ENCODE peak calls at places on chromosomes 1 and 21, in eight cellular contexts. C is IMR-90, P is fibroblast of lung, N is H1, O is caudate nucleus, L is heart left ventricle, B is endothelial cell of umbilical vein, T is suprapubic skin. G is an unnamed sample.

GRCh38 chr21:29581393-29581792 is 282.7 kb downstream of the BACH1 start:
- DNase-seq in B (no peak), P (no peak), N (no peak), T (no peak), O (no peak), L (no peak), C (no peak), G (no peak)

GRCh38 chr1:59638172-59638800 is 176.5 kb upstream of the HOOK1 start:
- DNase-seq in P (peak; percentile 72), O (no peak), T (no peak), N (no peak), L (no peak), C (peak; percentile 80), B (peak; percentile 33), G (no peak)

GRCh38 chr1:171999756-172000155 is 158.5 kb downstream of the DNM3 start:
- DNase-seq in L (no peak), C (peak; percentile 10), O (no peak), P (no peak), N (no peak), T (no peak), B (no peak), G (no peak)

GRCh38 chr21:37792046-37792445 is 124.2 kb downstream of the KCNJ6 start:
- DNase-seq in T (no peak), C (peak; percentile 52), P (peak; percentile 42), N (no peak), B (no peak), O (no peak), L (no peak), G (no peak)

GRCh38 chr1:6016191-6016865 is 24.1 kb upstream of the NPHP4 start:
- DNase-seq in L (no peak), O (no peak), T (no peak), C (peak; percentile 71), N (no peak), B (no peak), P (no peak), G (no peak)

GRCh38 chr1:32765561-32766327 is 51.4 kb downstream of the YARS1 start:
- DNase-seq in O (no peak), L (no peak), T (no peak), N (peak; percentile 86), P (no peak), B (no peak), C (no peak), G (no peak)

GRCh38 chr21:45381036-45381787 is 23.8 kb upstream of the COL18A1 start:
- DNase-seq in P (no peak), N (no peak), T (no peak), C (no peak), O (no peak), L (peak; percentile 12), B (no peak), G (no peak)

GRCh38 chr1:56200446-56200845 is 378.9 kb downstream of the PLPP3 start:
- DNase-seq in C (peak; percentile 46), T (no peak), P (no peak), L (no peak), N (no peak), B (no peak), O (no peak), G (no peak)

GRCh38 chr1:40860706-40861226 is 1.4 kb downstream of the CITED4 start:
- DNase-seq in C (no peak), O (no peak), P (no peak), N (no peak), B (no peak), T (no peak), L (no peak), G (no peak)

GRCh38 chr1:40861227-40862003 is 748 bp downstream of the CITED4 start:
- DNase-seq in P (peak; percentile 48), O (no peak), N (peak; percentile 74), C (peak; percentile 48), T (no peak), B (no peak), L (peak; percentile 48), G (no peak)

GRCh38 chr1:40866408-40866788 is 4.2 kb upstream of the CITED4 start:
- DNase-seq in N (no peak), B (no peak), C (peak; percentile 64), P (peak; percentile 48), O (no peak), T (no peak), L (no peak), G (no peak)

GRCh38 chr1:40859017-40859416 is 3.1 kb downstream of the CITED4 start:
- DNase-seq in N (no peak), B (no peak), T (no peak), O (no peak), C (no peak), P (no peak), L (no peak), G (no peak)

GRCh38 chr1:40862008-40862863 is at the start of gene CITED4:
- DNase-seq in P (peak; percentile 88), C (peak; percentile 83), T (peak; percentile 97), N (peak; percentile 97), L (peak; percentile 95), B (peak; percentile 94), O (peak; percentile 89), G (peak; percentile 86)
- H3K27ac ChIP-seq in P (no peak within 1 kb of the TSS), C (no peak within 1 kb of the TSS), T (peak within 1 kb of the TSS; percentile 92), N (peak within 1 kb of the TSS; percentile 19), L (peak within 1 kb of the TSS; percentile 97), B (peak within 1 kb of the TSS; percentile 4), O (no peak within 1 kb of the TSS), G (no peak within 1 kb of the TSS)

DNA sequence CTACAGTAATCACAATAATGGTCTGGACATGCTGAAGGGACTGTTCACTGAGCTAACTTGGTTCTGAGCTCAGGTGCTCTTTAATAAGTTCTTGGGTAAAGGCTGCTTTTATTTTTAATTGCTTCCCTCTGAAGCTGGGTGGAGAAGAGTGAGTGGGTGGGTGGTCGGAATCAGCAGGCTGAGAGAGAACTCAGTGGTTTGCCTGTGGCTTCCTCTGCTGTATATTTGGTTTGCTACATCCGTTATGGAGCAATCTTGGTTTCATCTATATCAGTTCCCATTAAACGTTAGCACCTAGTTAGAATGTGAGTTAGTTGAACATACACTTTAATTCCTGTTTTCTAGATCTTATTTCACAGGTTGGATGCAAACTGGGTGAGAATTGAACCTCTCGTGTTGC is 23.3 kb downstream of the CNIH4 start:
- DNase-seq in L (no peak), B (no peak), O (no peak), P (no peak), N (no peak), C (no peak), T (no peak), G (no peak)
- H3K27ac ChIP-seq in L (no peak overlapping the region), B (no peak overlapping the region), O (no peak overlapping the region), P (no peak overlapping the region), N (no peak overlapping the region), C (no peak overlapping the region), T (no peak overlapping the region), G (no peak overlapping the region)

GRCh38 chr1:44714532-44714931 is 16.4 kb downstream of the RNU5D-1 start:
- DNase-seq in P (no peak), O (no peak), T (no peak), N (no peak), L (no peak), C (no peak), B (no peak), G (no peak)

GRCh38 chr1:44714944-44715571 is 15.9 kb downstream of the RNU5D-1 start:
- DNase-seq in P (peak; percentile 80), T (no peak), O (peak; percentile 35), L (peak; percentile 59), B (peak; percentile 73), C (peak; percentile 73), N (peak; percentile 82), G (peak; percentile 67)

GRCh38 chr1:44717653-44718052 is 13.3 kb downstream of the RNU5D-1 start:
- DNase-seq in L (no peak), O (no peak), B (no peak), T (no peak), N (no peak), P (peak; percentile 15), C (peak; percentile 12), G (no peak)

GRCh38 chr1:44717196-44717595 is 13.8 kb downstream of the RNU5D-1 start:
- DNase-seq in O (no peak), C (no peak), T (no peak), N (no peak), L (no peak), P (no peak), B (no peak), G (no peak)

GRCh38 chr1:44713321-44713781 is 17.6 kb downstream of the RNU5D-1 start:
- DNase-seq in L (no peak), P (no peak), N (no peak), C (no peak), O (no peak), B (no peak), T (no peak), G (no peak)
- H3K27ac ChIP-seq in L (no peak overlapping the region), P (no peak overlapping the region), N (no peak overlapping the region), C (no peak overlapping the region), O (no peak overlapping the region), B (no peak overlapping the region), T (no peak overlapping the region), G (no peak overlapping the region)

DNA sequence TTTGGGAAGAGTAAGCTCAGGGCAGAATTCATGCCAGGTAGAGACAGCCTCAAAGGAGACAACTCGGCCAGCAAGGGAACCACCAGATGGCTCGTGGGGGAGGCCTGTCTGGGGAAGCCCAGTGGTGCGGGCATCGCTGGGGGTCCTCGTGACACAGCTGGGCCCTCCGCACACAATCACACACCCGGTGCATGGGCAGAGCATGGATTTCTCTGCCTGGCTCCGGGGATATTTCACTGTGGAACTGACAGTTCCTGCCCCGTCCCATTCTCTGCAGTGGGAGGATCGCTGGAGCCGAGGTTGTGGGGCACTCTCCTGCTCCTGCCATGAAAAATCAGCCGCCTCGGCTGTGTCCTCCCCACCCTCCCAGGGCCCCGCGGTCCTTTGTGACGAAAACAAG is 108.0 kb downstream of the CRYAA start:
- DNase-seq in T (no peak), B (no peak), P (no peak), L (no peak), N (no peak), C (no peak), O (no peak), G (no peak)
- H3K27ac ChIP-seq in T (no peak overlapping the region), B (no peak overlapping the region), P (no peak overlapping the region), L (no peak overlapping the region), N (no peak overlapping the region), C (no peak overlapping the region), O (no peak overlapping the region), G (no peak overlapping the region)

DNA sequence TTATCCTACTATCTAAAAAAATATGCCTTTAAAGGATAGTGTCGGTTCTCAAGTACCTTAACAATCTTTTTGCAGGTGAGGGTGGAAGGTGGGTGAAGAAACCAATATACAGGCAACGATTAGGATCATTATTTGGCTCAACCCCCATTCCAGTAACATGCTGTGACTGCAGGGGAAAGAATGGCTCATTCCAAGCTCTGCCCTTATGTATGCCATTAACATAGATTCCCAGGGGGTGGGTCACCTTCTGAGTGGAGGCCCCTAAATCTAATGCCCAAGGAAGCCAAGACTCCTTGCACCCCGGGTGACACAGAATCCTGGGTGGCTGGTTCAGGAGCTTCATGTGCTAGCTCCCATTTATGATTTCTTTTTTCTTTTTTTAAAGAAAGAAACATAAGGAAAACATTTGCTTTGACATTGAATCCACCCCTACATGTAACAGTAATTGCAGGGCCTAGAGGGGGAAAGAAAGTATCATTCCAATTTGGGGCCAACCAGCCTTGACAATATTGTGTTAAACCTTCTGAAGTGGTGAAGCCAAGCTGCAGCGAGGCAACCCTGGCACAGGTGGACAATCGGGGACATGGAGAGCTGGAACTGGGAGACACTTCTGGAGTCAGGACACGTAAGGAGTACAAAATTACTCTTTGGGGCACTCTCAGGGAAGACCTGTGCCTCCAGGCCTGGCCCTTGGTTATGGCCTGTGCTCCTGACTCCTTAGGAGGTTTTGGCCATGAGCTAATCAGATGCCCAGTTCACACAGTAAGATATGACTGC is 200.3 kb downstream of the PBX1 start:
- DNase-seq in T (no peak), B (no peak), C (no peak), P (no peak), O (no peak), N (no peak), L (no peak), G (no peak)
- H3K27ac ChIP-seq in T (peak overlapping the region; percentile 39), B (no peak overlapping the region), C (peak overlapping the region; percentile 2), P (no peak overlapping the region), O (no peak overlapping the region), N (peak overlapping the region; percentile 23), L (peak overlapping the region; percentile 22), G (no peak overlapping the region)